ENCODE peak calls at places on chromosomes 13 and 19, in six cellular contexts. F is PC-3, L is iPS DF 6.9, U is dorsolateral prefrontal cortex, I is uterus, X is brain microvascular endothelial cell. S is an unnamed sample.
A peak's percentile ranks its signal among the peaks of the same experiment; 100 is the strongest.

GRCh38 chr19:29478578-29479565 is 46.9 kb upstream of the VSTM2B start:
- DNase-seq in F (no peak), L (peak; percentile 48), U (no peak), I (no peak), X (no peak), S (no peak)

GRCh38 chr19:29442094-29442493 is 83.7 kb upstream of the VSTM2B start:
- DNase-seq in F (no peak), L (no peak), U (no peak), I (no peak), X (no peak), S (no peak)

GRCh38 chr19:7679017-7679720 is 1.5 kb upstream of the TRAPPC5 start:
- DNase-seq in F (peak; percentile 55), L (no peak), U (no peak), I (no peak), X (no peak), S (peak; percentile 80)

GRCh38 chr19:44573647-44574046 is 39.7 kb upstream of the IGSF23 start:
- DNase-seq in F (no peak), L (no peak), U (no peak), I (no peak), X (no peak), S (no peak)

GRCh38 chr13:48998893-48999292 is 23.2 kb downstream of the FNDC3A start:
- DNase-seq in F (no peak), L (no peak), U (no peak), I (no peak), X (no peak), S (no peak)

GRCh38 chr19:42143341-42144234 is 11.3 kb upstream of the POU2F2 start:
- DNase-seq in F (peak; percentile 28), L (no peak), U (no peak), I (no peak), X (no peak), S (no peak)

GRCh38 chr13:30654430-30654829 is 36.7 kb downstream of the USPL1 start:
- DNase-seq in F (no peak), L (no peak), U (no peak), I (no peak), X (no peak), S (no peak)

GRCh38 chr19:42553292-42554045 is 25.2 kb upstream of the CEACAM1 start:
- DNase-seq in F (peak; percentile 38), L (no peak), U (no peak), I (no peak), X (peak; percentile 71), S (no peak)

GRCh38 chr13:70964124-70964523 is 855.9 kb upstream of the KLHL1 start:
- DNase-seq in F (peak; percentile 25), L (no peak), U (no peak), I (no peak), X (no peak), S (no peak)

GRCh38 chr19:1855828-1856255 is 7.5 kb downstream of the KLF16 start:
- DNase-seq in F (no peak), L (no peak), U (no peak), I (no peak), X (no peak), S (peak; percentile 45)

GRCh38 chr13:58085819-58086218 is 454.3 kb downstream of the PCDH17 start:
- DNase-seq in F (no peak), L (no peak), U (no peak), I (no peak), X (no peak), S (no peak)

GRCh38 chr19:55643003-55643732 is at the start of gene ZNF581:
- DNase-seq in F (peak; percentile 90), L (no peak), U (peak; percentile 62), I (peak; percentile 70), X (peak; percentile 65), S (peak; percentile 79)

GRCh38 chr19:20359933-20360720 is 193.1 kb downstream of the ZNF486 start:
- DNase-seq in F (peak; percentile 4), L (peak; percentile 64), U (peak; percentile 60), I (no peak), X (no peak), S (no peak)

GRCh38 chr19:16951529-16951928 is 62.7 kb downstream of the F2RL3 start:
- DNase-seq in F (peak; percentile 50), L (no peak), U (no peak), I (no peak), X (no peak), S (no peak)

GRCh38 chr19:52923782-52924593 is 760 bp upstream of the ZNF888 start:
- DNase-seq in F (peak; percentile 59), L (no peak), U (no peak), I (peak; percentile 38), X (peak; percentile 6), S (no peak)

GRCh38 chr19:30209617-30210600 is 162.3 kb upstream of the ZNF536 start:
- DNase-seq in F (no peak), L (no peak), U (no peak), I (no peak), X (no peak), S (no peak)

GRCh38 chr19:38946229-38947010 is 15.7 kb downstream of the MRPS12 start:
- DNase-seq in F (peak; percentile 5), L (no peak), U (no peak), I (no peak), X (no peak), S (no peak)

GRCh38 chr13:43132228-43132627 is 108.8 kb downstream of the DNAJC15 start:
- DNase-seq in F (peak; percentile 73), L (peak; percentile 67), U (no peak), I (no peak), X (peak; percentile 48), S (no peak)

GRCh38 chr13:74450976-74451375 is 316.8 kb upstream of the KLF12 start:
- DNase-seq in F (no peak), L (no peak), U (no peak), I (no peak), X (no peak), S (no peak)

GRCh38 chr13:62837895-62838294 is 1422.2 kb upstream of the PCDH20 start:
- DNase-seq in F (peak; percentile 68), L (no peak), U (no peak), I (no peak), X (peak; percentile 17), S (no peak)
- H3K27ac ChIP-seq in F (peak overlapping the region; percentile 37), L (no peak overlapping the region), U (no peak overlapping the region), I (no peak overlapping the region), X (no peak overlapping the region), S (no peak overlapping the region)

DNA sequence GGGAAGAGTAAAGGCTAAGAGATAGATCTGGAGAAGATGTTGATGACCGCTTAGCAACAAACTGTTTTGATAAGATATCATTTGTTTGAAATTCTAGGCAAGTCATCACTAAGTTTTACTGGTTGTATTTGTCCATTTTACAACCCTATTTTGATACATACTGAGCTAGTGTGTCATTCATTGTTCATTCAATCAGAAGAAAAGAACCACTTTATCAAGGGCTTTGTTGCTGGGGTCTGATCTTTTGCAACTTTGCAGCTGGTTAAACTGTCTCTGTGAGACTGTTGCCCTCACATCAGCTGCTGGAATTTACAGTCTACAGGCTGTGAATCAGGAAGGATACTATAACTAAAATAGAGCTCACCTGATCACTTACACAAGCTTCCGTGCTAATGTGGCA is 290.4 kb downstream of the RFC3 start:
- DNase-seq in F (peak; percentile 11), L (no peak), U (no peak), I (no peak), X (peak; percentile 1), S (no peak)
- H3K27ac ChIP-seq in F (no peak overlapping the region), L (no peak overlapping the region), U (no peak overlapping the region), I (no peak overlapping the region), X (no peak overlapping the region), S (no peak overlapping the region)

GRCh38 chr19:48549380-48549779 is 2.6 kb upstream of the SULT2B1 start:
- DNase-seq in F (no peak), L (no peak), U (no peak), I (no peak), X (no peak), S (no peak)

GRCh38 chr19:48553676-48554384 is 1.9 kb downstream of the SULT2B1 start:
- DNase-seq in F (peak; percentile 43), L (no peak), U (no peak), I (peak; percentile 50), X (peak; percentile 45), S (no peak)

GRCh38 chr19:48554385-48555091 is 2.6 kb downstream of the SULT2B1 start:
- DNase-seq in F (peak; percentile 16), L (no peak), U (no peak), I (no peak), X (no peak), S (no peak)

GRCh38 chr19:48551437-48552302 is at the start of gene SULT2B1:
- DNase-seq in F (peak; percentile 59), L (no peak), U (no peak), I (no peak), X (no peak), S (no peak)

DNA sequence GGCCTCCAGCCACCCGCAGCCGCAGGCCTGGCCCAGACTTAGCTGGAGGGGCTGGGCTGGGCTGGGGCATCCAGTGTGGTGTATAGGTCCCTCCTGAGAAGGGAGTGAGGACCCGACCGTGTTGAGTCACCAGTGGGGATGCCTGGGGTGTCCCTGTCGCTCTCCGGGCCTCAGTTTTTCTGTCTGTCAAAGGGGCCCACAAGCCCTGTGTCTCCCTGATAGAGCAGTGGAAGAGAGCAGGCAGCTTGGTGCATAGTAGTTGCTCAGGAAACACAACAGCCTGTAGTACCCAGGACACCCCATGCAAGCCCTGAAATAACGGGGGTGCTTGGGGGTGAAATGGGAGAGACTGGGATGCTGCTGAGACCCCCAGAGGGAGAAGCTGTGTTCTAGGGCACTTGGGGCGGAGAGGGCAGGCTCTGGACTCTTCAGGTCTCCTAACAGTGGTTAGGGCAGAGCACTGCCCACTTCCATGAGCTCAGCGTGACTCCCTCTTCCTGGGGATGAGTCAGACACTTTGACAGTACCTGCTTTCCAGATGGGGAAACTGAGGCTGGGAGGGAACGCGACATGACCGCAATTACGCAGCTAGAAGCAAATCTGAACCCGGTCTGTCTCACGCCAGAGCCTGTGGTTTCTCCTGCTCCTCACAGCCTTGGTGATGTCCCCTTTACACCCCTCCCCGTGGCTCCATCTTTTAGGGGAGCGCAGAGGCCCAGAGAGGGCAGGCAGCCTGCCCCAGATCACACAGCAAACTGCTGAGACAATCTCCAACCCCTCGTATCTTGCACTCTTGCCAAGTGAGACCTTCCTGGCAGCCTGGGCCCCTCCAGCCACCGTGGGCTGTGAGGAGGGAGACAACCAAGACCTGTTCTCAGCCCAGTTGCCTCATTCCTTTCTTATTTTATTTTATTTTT is 692 bp downstream of the SULT2B1 start:
- DNase-seq in F (peak; percentile 28), L (no peak), U (no peak), I (no peak), X (no peak), S (no peak)
- H3K27ac ChIP-seq in F (peak overlapping the region; percentile 4), L (no peak overlapping the region), U (no peak overlapping the region), I (no peak overlapping the region), X (no peak overlapping the region), S (no peak overlapping the region)

GRCh38 chr19:45650722-45651121 is 11.5 kb upstream of the EML2 start:
- DNase-seq in F (no peak), L (no peak), U (no peak), I (no peak), X (no peak), S (no peak)
- H3K27ac ChIP-seq in F (no peak overlapping the region), L (no peak overlapping the region), U (no peak overlapping the region), I (no peak overlapping the region), X (no peak overlapping the region), S (no peak overlapping the region)

GRCh38 chr13:100765021-100765420 is 90.4 kb upstream of the TMTC4 start:
- DNase-seq in F (no peak), L (no peak), U (no peak), I (no peak), X (no peak), S (no peak)

GRCh38 chr13:100767192-100767591 is 92.6 kb upstream of the TMTC4 start:
- DNase-seq in F (no peak), L (no peak), U (no peak), I (no peak), X (no peak), S (no peak)
- H3K27ac ChIP-seq in F (no peak overlapping the region), L (no peak overlapping the region), U (no peak overlapping the region), I (no peak overlapping the region), X (no peak overlapping the region), S (no peak overlapping the region)

GRCh38 chr13:113009743-113010509 is 40.9 kb downstream of the MCF2L start:
- DNase-seq in F (no peak), L (no peak), U (no peak), I (no peak), X (no peak), S (no peak)
- H3K27ac ChIP-seq in F (no peak overlapping the region), L (no peak overlapping the region), U (peak overlapping the region; percentile 69), I (no peak overlapping the region), X (no peak overlapping the region), S (no peak overlapping the region)

S was measured in naive thymus-derived CD4-positive, alpha-beta T cell.